ENCODE peak calls at places on chromosomes 2 and 18, in seven cellular contexts. One of them, this sample, is unnamed.

GRCh38 chr18:58859935-58860334 is 4.7 kb upstream of the ZNF532 start:
- DNase-seq in uterus: no peak
- DNase-seq in EL: no peak
- DNase-seq in fibroblast of lung: no peak
- DNase-seq in B cell: no peak
- DNase-seq in NB4: no peak
- DNase-seq in cardiac fibroblast: no peak
- DNase-seq in this sample: no peak

GRCh38 chr18:48791636-48792105 is 159.1 kb downstream of the SMAD7 start:
- DNase-seq in fibroblast of lung: no peak
- DNase-seq in uterus: no peak
- DNase-seq in B cell: no peak
- DNase-seq in EL: no peak
- DNase-seq in cardiac fibroblast: no peak
- DNase-seq in NB4: no peak
- DNase-seq in this sample: no peak

GRCh38 chr2:127614731-127615130 is 31.2 kb upstream of the GPR17 start:
- DNase-seq in fibroblast of lung: peak; percentile 40
- DNase-seq in B cell: no peak
- DNase-seq in NB4: no peak
- DNase-seq in uterus: no peak
- DNase-seq in cardiac fibroblast: peak; percentile 37
- DNase-seq in EL: peak; percentile 96
- DNase-seq in this sample: peak; percentile 99

GRCh38 chr2:8472545-8473361 is 209.1 kb upstream of the ID2 start:
- DNase-seq in uterus: no peak
- DNase-seq in NB4: peak; percentile 86
- DNase-seq in EL: no peak
- DNase-seq in fibroblast of lung: no peak
- DNase-seq in B cell: no peak
- DNase-seq in cardiac fibroblast: no peak
- DNase-seq in this sample: no peak

GRCh38 chr2:224378087-224379085 is 23.5 kb downstream of the FAM124B start:
- DNase-seq in NB4: no peak
- DNase-seq in EL: no peak
- DNase-seq in cardiac fibroblast: no peak
- DNase-seq in uterus: no peak
- DNase-seq in fibroblast of lung: no peak
- DNase-seq in B cell: no peak
- DNase-seq in this sample: no peak

GRCh38 chr2:153386481-153386891 is 92.1 kb downstream of the RPRM start:
- DNase-seq in fibroblast of lung: peak; percentile 87
- DNase-seq in B cell: no peak
- DNase-seq in NB4: no peak
- DNase-seq in EL: no peak
- DNase-seq in cardiac fibroblast: no peak
- DNase-seq in uterus: no peak
- DNase-seq in this sample: no peak

GRCh38 chr18:3147935-3148554 is 71.7 kb downstream of the MYOM1 start:
- DNase-seq in EL: no peak
- DNase-seq in B cell: no peak
- DNase-seq in fibroblast of lung: no peak
- DNase-seq in cardiac fibroblast: no peak
- DNase-seq in NB4: no peak
- DNase-seq in uterus: no peak
- DNase-seq in this sample: no peak

GRCh38 chr2:110748489-110748867 is 16.1 kb downstream of the ACOXL start:
- DNase-seq in EL: no peak
- DNase-seq in B cell: peak; percentile 22
- DNase-seq in NB4: peak; percentile 10
- DNase-seq in uterus: no peak
- DNase-seq in fibroblast of lung: peak; percentile 84
- DNase-seq in cardiac fibroblast: no peak
- DNase-seq in this sample: peak; percentile 35

GRCh38 chr2:160918909-160919503 is 241.2 kb upstream of the TANK start:
- DNase-seq in B cell: peak; percentile 23
- DNase-seq in NB4: peak; percentile 63
- DNase-seq in fibroblast of lung: peak; percentile 35
- DNase-seq in cardiac fibroblast: peak; percentile 81
- DNase-seq in EL: peak; percentile 50
- DNase-seq in uterus: peak; percentile 26
- DNase-seq in this sample: peak; percentile 77

GRCh38 chr2:76958749-76959148 is 563.4 kb downstream of the LRRTM4 start:
- DNase-seq in EL: no peak
- DNase-seq in cardiac fibroblast: peak; percentile 9
- DNase-seq in fibroblast of lung: peak; percentile 2
- DNase-seq in B cell: no peak
- DNase-seq in uterus: no peak
- DNase-seq in NB4: peak; percentile 38
- DNase-seq in this sample: no peak

GRCh38 chr2:121501554-121501953 is 29.1 kb upstream of the RNU4ATAC start:
- DNase-seq in B cell: no peak
- DNase-seq in NB4: no peak
- DNase-seq in cardiac fibroblast: peak; percentile 36
- DNase-seq in uterus: no peak
- DNase-seq in fibroblast of lung: peak; percentile 44
- DNase-seq in EL: no peak
- DNase-seq in this sample: no peak

GRCh38 chr2:163248321-163249090 is 409.9 kb upstream of the KCNH7 start:
- DNase-seq in cardiac fibroblast: no peak
- DNase-seq in uterus: no peak
- DNase-seq in NB4: no peak
- DNase-seq in B cell: no peak
- DNase-seq in EL: no peak
- DNase-seq in fibroblast of lung: peak; percentile 54
- DNase-seq in this sample: no peak

GRCh38 chr2:217857624-217858506 is 144.9 kb downstream of the TNS1 start:
- DNase-seq in B cell: no peak
- DNase-seq in cardiac fibroblast: no peak
- DNase-seq in EL: no peak
- DNase-seq in fibroblast of lung: no peak
- DNase-seq in NB4: no peak
- DNase-seq in uterus: no peak
- DNase-seq in this sample: no peak

GRCh38 chr18:76422121-76422520 is 72.9 kb downstream of the ZNF516 start:
- DNase-seq in NB4: no peak
- DNase-seq in uterus: no peak
- DNase-seq in fibroblast of lung: no peak
- DNase-seq in cardiac fibroblast: no peak
- DNase-seq in EL: no peak
- DNase-seq in B cell: no peak
- DNase-seq in this sample: no peak

GRCh38 chr2:196130039-196130825 is 41.1 kb downstream of the STK17B start:
- DNase-seq in NB4: peak; percentile 47
- DNase-seq in EL: no peak
- DNase-seq in B cell: no peak
- DNase-seq in cardiac fibroblast: no peak
- DNase-seq in uterus: no peak
- DNase-seq in fibroblast of lung: no peak
- DNase-seq in this sample: no peak

GRCh38 chr2:54065411-54065810 is 50.0 kb upstream of the ACYP2 start:
- DNase-seq in cardiac fibroblast: peak; percentile 92
- DNase-seq in uterus: no peak
- DNase-seq in NB4: no peak
- DNase-seq in EL: peak; percentile 94
- DNase-seq in B cell: no peak
- DNase-seq in fibroblast of lung: peak; percentile 97
- DNase-seq in this sample: peak; percentile 93

GRCh38 chr2:1886405-1886992 is 142.2 kb upstream of the PXDN start:
- DNase-seq in B cell: peak; percentile 52
- DNase-seq in NB4: peak; percentile 65
- DNase-seq in EL: peak; percentile 58
- DNase-seq in fibroblast of lung: peak; percentile 60
- DNase-seq in cardiac fibroblast: peak; percentile 80
- DNase-seq in uterus: peak; percentile 25
- DNase-seq in this sample: peak; percentile 69

GRCh38 chr18:6994719-6995430 is 122.7 kb downstream of the LAMA1 start:
- DNase-seq in fibroblast of lung: peak; percentile 25
- DNase-seq in EL: peak; percentile 46
- DNase-seq in B cell: no peak
- DNase-seq in cardiac fibroblast: no peak
- DNase-seq in uterus: no peak
- DNase-seq in NB4: no peak
- DNase-seq in this sample: peak; percentile 58

GRCh38 chr2:109242654-109243331 is 113.8 kb downstream of the SH3RF3 start:
- DNase-seq in fibroblast of lung: peak; percentile 93
- DNase-seq in NB4: no peak
- DNase-seq in B cell: no peak
- DNase-seq in uterus: peak; percentile 80
- DNase-seq in cardiac fibroblast: peak; percentile 96
- DNase-seq in EL: peak; percentile 87
- DNase-seq in this sample: peak; percentile 92

GRCh38 chr2:160388464-160389263 is 104.9 kb downstream of the RBMS1 start:
- DNase-seq in NB4: peak; percentile 87
- DNase-seq in cardiac fibroblast: peak; percentile 60
- DNase-seq in B cell: peak; percentile 51
- DNase-seq in fibroblast of lung: no peak
- DNase-seq in uterus: no peak
- DNase-seq in EL: peak; percentile 63
- DNase-seq in this sample: no peak

This sample was measured in RPMI7951.